ENCODE peak calls at places on chromosomes 11 and 22, in nine cellular contexts. One of them, this sample, is unnamed.

GRCh38 chr11:2355000-2355644 is 22.0 kb upstream of the CD81 start:
- DNase-seq in GM10248: no peak
- DNase-seq in SJCRH30: no peak
- DNase-seq in GM13977: no peak
- DNase-seq in GM03348: no peak
- DNase-seq in kidney tubule cell: no peak
- DNase-seq in stimulated activated CD4-positive, alpha-beta T cell treated with anti-CD3 and anti-CD28 coated beads, Interleukin-1b, Interleukin-23, amount 100 ng/mL, for 1 hour: no peak
- DNase-seq in AG08395: no peak
- DNase-seq in adipocyte: peak
- DNase-seq in this sample: no peak

GRCh38 chr11:7348432-7349298 is 97.0 kb downstream of the SYT9 start:
- DNase-seq in GM10248: no peak
- DNase-seq in SJCRH30: no peak
- DNase-seq in GM13977: no peak
- DNase-seq in GM03348: no peak
- DNase-seq in kidney tubule cell: no peak
- DNase-seq in stimulated activated CD4-positive, alpha-beta T cell treated with anti-CD3 and anti-CD28 coated beads, Interleukin-1b, Interleukin-23, amount 100 ng/mL, for 1 hour: no peak
- DNase-seq in AG08395: no peak
- DNase-seq in adipocyte: no peak
- DNase-seq in this sample: no peak

GRCh38 chr22:36445158-36445668 is 36.2 kb downstream of the TXN2 start:
- DNase-seq in GM10248: no peak
- DNase-seq in SJCRH30: peak
- DNase-seq in GM13977: no peak
- DNase-seq in GM03348: peak
- DNase-seq in kidney tubule cell: peak
- DNase-seq in stimulated activated CD4-positive, alpha-beta T cell treated with anti-CD3 and anti-CD28 coated beads, Interleukin-1b, Interleukin-23, amount 100 ng/mL, for 1 hour: no peak
- DNase-seq in AG08395: peak
- DNase-seq in adipocyte: peak
- DNase-seq in this sample: peak

GRCh38 chr22:40200795-40201194 is 23.1 kb downstream of the TNRC6B start:
- DNase-seq in GM10248: no peak
- DNase-seq in SJCRH30: no peak
- DNase-seq in GM13977: no peak
- DNase-seq in GM03348: no peak
- DNase-seq in kidney tubule cell: no peak
- DNase-seq in stimulated activated CD4-positive, alpha-beta T cell treated with anti-CD3 and anti-CD28 coated beads, Interleukin-1b, Interleukin-23, amount 100 ng/mL, for 1 hour: no peak
- DNase-seq in AG08395: no peak
- DNase-seq in adipocyte: no peak
- DNase-seq in this sample: no peak

GRCh38 chr11:117439256-117439655 is 111.6 kb downstream of the CEP164 start:
- DNase-seq in GM10248: no peak
- DNase-seq in SJCRH30: no peak
- DNase-seq in GM13977: no peak
- DNase-seq in GM03348: no peak
- DNase-seq in kidney tubule cell: no peak
- DNase-seq in stimulated activated CD4-positive, alpha-beta T cell treated with anti-CD3 and anti-CD28 coated beads, Interleukin-1b, Interleukin-23, amount 100 ng/mL, for 1 hour: no peak
- DNase-seq in AG08395: no peak
- DNase-seq in adipocyte: no peak
- DNase-seq in this sample: no peak

GRCh38 chr11:116558504-116559252 is 214.1 kb downstream of the BUD13 start:
- DNase-seq in GM10248: no peak
- DNase-seq in SJCRH30: no peak
- DNase-seq in GM13977: no peak
- DNase-seq in GM03348: peak
- DNase-seq in kidney tubule cell: no peak
- DNase-seq in stimulated activated CD4-positive, alpha-beta T cell treated with anti-CD3 and anti-CD28 coated beads, Interleukin-1b, Interleukin-23, amount 100 ng/mL, for 1 hour: no peak
- DNase-seq in AG08395: peak
- DNase-seq in adipocyte: no peak
- DNase-seq in this sample: peak

GRCh38 chr11:64339754-64340408 is at the start of gene CCDC88B:
- DNase-seq in GM10248: peak
- DNase-seq in SJCRH30: no peak
- DNase-seq in GM13977: peak
- DNase-seq in GM03348: no peak
- DNase-seq in kidney tubule cell: no peak
- DNase-seq in stimulated activated CD4-positive, alpha-beta T cell treated with anti-CD3 and anti-CD28 coated beads, Interleukin-1b, Interleukin-23, amount 100 ng/mL, for 1 hour: peak
- DNase-seq in AG08395: no peak
- DNase-seq in adipocyte: no peak
- DNase-seq in this sample: no peak

GRCh38 chr11:69287968-69288882 is 5.7 kb upstream of the MYEOV start:
- DNase-seq in GM10248: no peak
- DNase-seq in SJCRH30: peak
- DNase-seq in GM13977: no peak
- DNase-seq in GM03348: no peak
- DNase-seq in kidney tubule cell: no peak
- DNase-seq in stimulated activated CD4-positive, alpha-beta T cell treated with anti-CD3 and anti-CD28 coated beads, Interleukin-1b, Interleukin-23, amount 100 ng/mL, for 1 hour: no peak
- DNase-seq in AG08395: no peak
- DNase-seq in adipocyte: no peak
- DNase-seq in this sample: no peak

GRCh38 chr11:122852071-122852831 is 14.0 kb downstream of the CRTAM start:
- DNase-seq in GM10248: no peak
- DNase-seq in SJCRH30: no peak
- DNase-seq in GM13977: no peak
- DNase-seq in GM03348: peak
- DNase-seq in kidney tubule cell: no peak
- DNase-seq in stimulated activated CD4-positive, alpha-beta T cell treated with anti-CD3 and anti-CD28 coated beads, Interleukin-1b, Interleukin-23, amount 100 ng/mL, for 1 hour: no peak
- DNase-seq in AG08395: peak
- DNase-seq in adipocyte: no peak
- DNase-seq in this sample: no peak

This sample was measured in GM04504.